ENCODE peak calls at places on chromosomes 12 and 14, in four cellular contexts. Y is upper lobe of left lung, S is tibial nerve, A is stomach. I is an unnamed sample. For H3K4me1, the result is how much of the 10 kb centered on the place peaks cover.

GRCh38 chr12:123390415-123391093 is 6.6 kb downstream of the KMT5A start:
- DNase-seq in Y (peak), A (no peak), S (no peak), I (no peak)

GRCh38 chr12:88856201-88856600 is 275.9 kb upstream of the KITLG start:
- DNase-seq in S (no peak), Y (no peak), A (no peak), I (no peak)

GRCh38 chr14:85813040-85813439 is 283.1 kb downstream of the FLRT2 start:
- DNase-seq in S (no peak), Y (no peak), A (no peak), I (no peak)

GRCh38 chr12:128091931-128092330 is 175.0 kb upstream of the TMEM132C start:
- DNase-seq in S (no peak), A (no peak), Y (no peak), I (no peak)

GRCh38 chr12:121223947-121224285 is 14.0 kb downstream of the P2RX4 start:
- DNase-seq in A (no peak), S (no peak), Y (no peak), I (no peak)

GRCh38 chr12:31324116-31324844 is 1.7 kb downstream of the SINHCAF start:
- DNase-seq in S (peak), Y (peak), A (peak), I (peak)

GRCh38 chr14:63624203-63624602 is 17.5 kb downstream of the WDR89 start:
- DNase-seq in S (no peak), A (no peak), Y (peak), I (no peak)

GRCh38 chr14:61569783-61570182 is 125.5 kb upstream of the HIF1A start:
- DNase-seq in S (no peak), Y (peak), A (peak), I (no peak)

GRCh38 chr14:36675581-36675980 is 13.9 kb downstream of the PAX9 start:
- DNase-seq in Y (no peak), S (no peak), A (no peak), I (no peak)

GRCh38 chr14:104881369-104881979 is 16.4 kb downstream of the CEP170B start:
- DNase-seq in A (no peak), S (no peak), Y (no peak), I (no peak)

GRCh38 chr14:100533647-100534485 is 53.4 kb downstream of the BEGAIN start:
- DNase-seq in S (peak), A (peak), Y (peak), I (peak)

GRCh38 chr12:30959778-30960177 is 33.2 kb downstream of the TSPAN11 start:
- DNase-seq in A (no peak), Y (no peak), S (no peak), I (no peak)

GRCh38 chr12:78060186-78060585 is 229.5 kb downstream of the NAV3 start:
- DNase-seq in S (no peak), Y (no peak), A (no peak), I (no peak)

GRCh38 chr14:96167224-96168148 is 37.2 kb upstream of the BDKRB2 start:
- DNase-seq in S (no peak), A (no peak), Y (no peak), I (no peak)

GRCh38 chr14:24542346-24542936 is 33.6 kb downstream of the CTSG start:
- DNase-seq in S (no peak), A (no peak), Y (no peak), I (no peak)

GRCh38 chr12:27015730-27016076 is 1.5 kb upstream of the TM7SF3 start:
- DNase-seq in S (no peak), A (no peak), Y (no peak), I (no peak)

GRCh38 chr12:55727643-55728184 is 1.1 kb downstream of the CD63 start:
- DNase-seq in Y (peak), S (no peak), A (peak), I (peak)

GRCh38 chr12:60684988-60685655 is 1089.3 kb downstream of the SLC16A7 start:
- DNase-seq in A (no peak), S (no peak), Y (no peak), I (no peak)

GRCh38 chr12:86698581-86698980 is 442.4 kb upstream of the MGAT4C start:
- DNase-seq in S (no peak), Y (no peak), A (no peak), I (no peak)

GRCh38 chr12:9134981-9135628 is 19.4 kb upstream of the A2M start:
- DNase-seq in A (no peak), Y (no peak), S (no peak), I (no peak)

GRCh38 chr12:8057839-8058238 is 8.3 kb downstream of the C3AR1 start:
- DNase-seq in Y (no peak), S (no peak), A (no peak), I (no peak)

GRCh38 chr14:20469890-20470858 is 968 bp downstream of the PNP start:
- DNase-seq in A (peak), Y (peak), S (no peak), I (no peak)

GRCh38 chr12:15757553-15758255 is 31.5 kb downstream of the EPS8 start:
- DNase-seq in Y (peak), S (no peak), A (peak), I (no peak)

GRCh38 chr14:89419973-89420482 is 3.0 kb upstream of the FOXN3 start:
- DNase-seq in Y (no peak), A (no peak), S (no peak), I (no peak)
- TF ChIP-seq CTCF in Y (no peak), A (no peak), S (no peak), I (no peak)

DNA sequence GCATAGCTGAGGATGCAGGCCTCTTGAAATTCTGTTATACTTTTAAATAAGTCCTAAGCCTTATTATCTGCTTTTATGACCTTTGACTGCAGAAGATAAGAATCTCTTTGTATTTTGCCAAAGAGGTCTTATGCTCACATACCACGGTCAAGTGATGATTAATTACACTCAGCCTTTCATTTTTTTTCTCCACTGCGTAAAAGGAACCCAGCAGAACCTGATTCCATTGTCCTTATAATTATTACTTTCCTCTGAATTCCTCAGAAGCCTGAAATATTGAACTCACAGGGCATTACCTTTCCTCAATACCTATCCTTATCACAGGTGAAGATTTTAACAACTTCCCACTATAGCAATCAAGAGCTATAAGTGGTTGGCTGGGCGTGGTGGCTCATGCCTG is 498.7 kb upstream of the RPL10L start:
- DNase-seq in Y (no peak), A (no peak), S (no peak), I (no peak)
- TF ChIP-seq EP300 in Y (no peak), A (no peak), S (no peak), I (no peak)

GRCh38 chr12:46363582-46364299 is 8.8 kb downstream of the SLC38A2 start:
- DNase-seq in A (no peak), S (no peak), Y (no peak), I (no peak)
- H3K4me1 ChIP-seq in A (half or more), S (half or more), Y (under half), I (under half)

GRCh38 chr12:6276247-6276887 is 34.1 kb upstream of the PLEKHG6 start:
- DNase-seq in Y (no peak), S (no peak), A (no peak), I (no peak)

GRCh38 chr12:6275609-6276246 is 34.8 kb upstream of the PLEKHG6 start:
- DNase-seq in A (no peak), Y (no peak), S (no peak), I (no peak)

GRCh38 chr12:6277982-6278438 is 32.5 kb upstream of the PLEKHG6 start:
- DNase-seq in S (no peak), A (peak), Y (peak), I (peak)

GRCh38 chr12:6278439-6279255 is 31.8 kb upstream of the PLEKHG6 start:
- DNase-seq in Y (peak), S (peak), A (peak), I (peak)

GRCh38 chr12:6276936-6277615 is 33.4 kb upstream of the PLEKHG6 start:
- DNase-seq in A (no peak), Y (no peak), S (no peak), I (no peak)
- TF ChIP-seq CTCF in A (no peak), Y (no peak), S (no peak), I (no peak)

DNA sequence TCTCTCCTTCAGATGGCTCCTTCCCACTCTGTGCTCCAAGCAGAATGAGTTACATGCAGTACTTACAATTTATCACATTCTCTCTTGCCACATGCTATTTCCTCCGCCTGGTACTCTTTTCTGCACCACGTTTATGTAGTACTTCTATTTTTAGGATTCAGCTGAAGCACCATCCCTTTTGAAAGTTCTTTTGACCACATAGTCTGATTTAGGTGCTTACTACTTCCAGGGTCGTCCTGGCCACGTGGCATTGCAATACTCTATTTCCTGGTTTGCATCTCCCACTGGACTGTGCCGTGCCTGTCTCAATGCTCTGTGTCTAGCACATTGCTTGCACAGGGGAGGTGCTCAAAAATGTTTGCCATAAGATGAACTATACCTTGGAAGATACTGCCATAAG is 16.3 kb upstream of the TBC1D30 start:
- DNase-seq in Y (no peak), A (no peak), S (no peak), I (no peak)
- TF ChIP-seq EP300 in Y (no peak), A (no peak), S (no peak), I (no peak)

GRCh38 chr12:131612092-131612755 is 98.7 kb upstream of the SFSWAP start:
- DNase-seq in S (no peak), Y (no peak), A (no peak), I (no peak)
- H3K4me1 ChIP-seq in S (under half), Y (under half), A (under half), I (under half)